ENCODE peak calls at places on chromosomes 12 and 14, in four cellular contexts. T, Q, M and F are unnamed samples.

GRCh38 chr14:94966868-94967267 is 190.5 kb downstream of the DICER1 start:
- DNase-seq in Q (no peak), M (no peak), T (no peak), F (no peak)

GRCh38 chr14:105710119-105711057 is 184.0 kb downstream of the TMEM121 start:
- DNase-seq in Q (no peak), T (no peak), M (no peak), F (no peak)

GRCh38 chr14:76617440-76617839 is 143.8 kb upstream of the VASH1 start:
- DNase-seq in M (no peak), T (no peak), Q (no peak), F (no peak)

GRCh38 chr14:88821378-88821777 is 3.1 kb upstream of the TTC8 start:
- DNase-seq in Q (no peak), M (no peak), T (no peak), F (no peak)

GRCh38 chr12:1873531-1874149 is 44.8 kb downstream of the CACNA2D4 start:
- DNase-seq in M (no peak), Q (no peak), T (no peak), F (no peak)

GRCh38 chr12:75177997-75178396 is 31.6 kb downstream of the KCNC2 start:
- DNase-seq in Q (no peak), T (peak; percentile 95), M (no peak), F (no peak)

GRCh38 chr14:66359500-66359899 is 126.7 kb upstream of the CCDC196 start:
- DNase-seq in T (peak; percentile 64), M (peak; percentile 47), Q (no peak), F (no peak)

GRCh38 chr14:96564389-96564788 is 62.2 kb downstream of the PAPOLA start:
- DNase-seq in T (no peak), Q (no peak), M (peak; percentile 9), F (no peak)

GRCh38 chr12:46825526-46826414 is at the start of gene SLC38A4:
- DNase-seq in Q (peak; percentile 74), M (no peak), T (peak; percentile 32), F (peak; percentile 71)

GRCh38 chr12:58247633-58248032 is 306.3 kb downstream of the ATP23 start:
- DNase-seq in M (no peak), Q (no peak), T (no peak), F (no peak)